ENCODE peak calls at places on chromosomes 4 and X, in four cellular contexts. S is upper lobe of left lung, E is GM12878, D is sigmoid colon. J is an unnamed sample.
A peak's percentile ranks its signal among the peaks of the same experiment; 100 is the strongest.

GRCh38 chr4:176286728-176287127 is 17.7 kb upstream of the ASB5 start:
- DNase-seq in D (no peak), E (no peak), S (no peak), J (no peak)

GRCh38 chr4:156568041-156568440 is 403.6 kb downstream of the PDGFC start:
- DNase-seq in S (no peak), D (no peak), E (no peak), J (no peak)

GRCh38 chrX:53678667-53679066 is 7.9 kb downstream of the HUWE1 start:
- DNase-seq in D (no peak), S (no peak), E (no peak), J (no peak)

GRCh38 chr4:188109157-188109755 is at the start of gene TRIML2:
- DNase-seq in E (no peak), S (no peak), D (no peak), J (no peak)

GRCh38 chr4:101147283-101147682 is 200.0 kb downstream of the PPP3CA start:
- DNase-seq in D (no peak), S (no peak), E (no peak), J (no peak)

GRCh38 chr4:185343726-185344581 is 51.8 kb downstream of the LRP2BP start:
- DNase-seq in S (no peak), D (peak; percentile 93), E (no peak), J (peak; percentile 25)

GRCh38 chrX:140918398-140919043 is 83.9 kb upstream of the SPANXB1 start:
- DNase-seq in D (no peak), S (no peak), E (peak; percentile 7), J (peak; percentile 8)

GRCh38 chr4:128512767-128513322 is 225.2 kb upstream of the PGRMC2 start:
- DNase-seq in E (no peak), S (no peak), D (no peak), J (no peak)

GRCh38 chr4:148196168-148196567 is 246.0 kb downstream of the NR3C2 start:
- DNase-seq in E (no peak), D (no peak), S (no peak), J (no peak)

GRCh38 chrX:3950373-3950772 is 236.9 kb upstream of the PRKX start:
- DNase-seq in D (no peak), E (no peak), S (no peak), J (no peak)

GRCh38 chr4:140088317-140088967 is 65.5 kb downstream of the MAML3 start:
- DNase-seq in S (no peak), D (no peak), E (no peak), J (no peak)

GRCh38 chrX:22136711-22137110 is 104.6 kb downstream of the PHEX start:
- DNase-seq in S (no peak), E (no peak), D (no peak), J (no peak)

GRCh38 chrX:133414399-133415275 is 652 bp downstream of the GPC4 start:
- DNase-seq in D (peak; percentile 67), S (peak; percentile 82), E (no peak), J (peak; percentile 12)

GRCh38 chr4:184899261-184900134 is 73.7 kb upstream of the ACSL1 start:
- DNase-seq in E (no peak), D (no peak), S (peak; percentile 33), J (peak; percentile 39)

GRCh38 chr4:54050214-54050904 is 14.0 kb downstream of the CHIC2 start:
- DNase-seq in S (no peak), D (no peak), E (no peak), J (no peak)

GRCh38 chr4:144872508-144873293 is 225.3 kb downstream of the ANAPC10 start:
- DNase-seq in D (no peak), S (no peak), E (no peak), J (no peak)

GRCh38 chr4:2248821-2249261 is 6.9 kb upstream of the HAUS3 start:
- DNase-seq in D (no peak), S (peak; percentile 67), E (no peak), J (no peak)

GRCh38 chr4:56468097-56468422 is 643 bp downstream of the SRP72 start:
- DNase-seq in S (no peak), D (no peak), E (peak; percentile 13), J (peak; percentile 50)

GRCh38 chrX:37474478-37474877 is 97.0 kb upstream of the LANCL3 start:
- DNase-seq in E (no peak), S (no peak), D (no peak), J (no peak)

GRCh38 chrX:123927845-123928244 is 33.7 kb upstream of the STAG2 start:
- DNase-seq in S (no peak), D (no peak), E (no peak), J (no peak)

GRCh38 chrX:119407681-119408080 is 8.5 kb downstream of the SLC25A43 start:
- DNase-seq in E (no peak), S (no peak), D (no peak), J (no peak)

GRCh38 chrX:17737707-17738001 is 361 bp downstream of the SCML1 start:
- DNase-seq in D (no peak), S (no peak), E (no peak), J (no peak)

GRCh38 chr4:118797558-118798142 is 38.3 kb downstream of the SEC24D start:
- DNase-seq in D (no peak), E (no peak), S (no peak), J (no peak)

GRCh38 chrX:110568396-110568795 is 209.7 kb downstream of the RTL9 start:
- DNase-seq in E (no peak), S (no peak), D (no peak), J (no peak)

GRCh38 chr4:169611991-169612868 is at the start of gene NEK1:
- DNase-seq in E (peak; percentile 62), D (peak; percentile 95), S (peak; percentile 98), J (peak; percentile 90)
- TF ChIP-seq POLR2AphosphoS5 in E (peak; percentile 93), D (peak; percentile 99), S (peak; percentile 92), J (peak; percentile 97)

GRCh38 chrX:55908685-55909212 is 191.2 kb downstream of the RRAGB start:
- DNase-seq in D (no peak), E (no peak), S (peak; percentile 58), J (peak; percentile 39)
- H3K4me3 ChIP-seq in D (peak overlapping the region; percentile 35), E (peak overlapping the region; percentile 76), S (peak overlapping the region; percentile 75), J (peak overlapping the region; percentile 68)

GRCh38 chrX:151397741-151398070 is 700 bp downstream of the VMA21 start:
- DNase-seq in S (no peak), D (no peak), E (no peak), J (no peak)

GRCh38 chrX:151393514-151393913 is 3.5 kb upstream of the VMA21 start:
- DNase-seq in D (no peak), S (no peak), E (no peak), J (no peak)

GRCh38 chrX:151398346-151398745 is 1.3 kb downstream of the VMA21 start:
- DNase-seq in D (no peak), S (no peak), E (no peak), J (no peak)

GRCh38 chrX:151396042-151396826 is 772 bp upstream of the VMA21 start:
- DNase-seq in D (no peak), E (peak; percentile 2), S (no peak), J (peak; percentile 21)

DNA sequence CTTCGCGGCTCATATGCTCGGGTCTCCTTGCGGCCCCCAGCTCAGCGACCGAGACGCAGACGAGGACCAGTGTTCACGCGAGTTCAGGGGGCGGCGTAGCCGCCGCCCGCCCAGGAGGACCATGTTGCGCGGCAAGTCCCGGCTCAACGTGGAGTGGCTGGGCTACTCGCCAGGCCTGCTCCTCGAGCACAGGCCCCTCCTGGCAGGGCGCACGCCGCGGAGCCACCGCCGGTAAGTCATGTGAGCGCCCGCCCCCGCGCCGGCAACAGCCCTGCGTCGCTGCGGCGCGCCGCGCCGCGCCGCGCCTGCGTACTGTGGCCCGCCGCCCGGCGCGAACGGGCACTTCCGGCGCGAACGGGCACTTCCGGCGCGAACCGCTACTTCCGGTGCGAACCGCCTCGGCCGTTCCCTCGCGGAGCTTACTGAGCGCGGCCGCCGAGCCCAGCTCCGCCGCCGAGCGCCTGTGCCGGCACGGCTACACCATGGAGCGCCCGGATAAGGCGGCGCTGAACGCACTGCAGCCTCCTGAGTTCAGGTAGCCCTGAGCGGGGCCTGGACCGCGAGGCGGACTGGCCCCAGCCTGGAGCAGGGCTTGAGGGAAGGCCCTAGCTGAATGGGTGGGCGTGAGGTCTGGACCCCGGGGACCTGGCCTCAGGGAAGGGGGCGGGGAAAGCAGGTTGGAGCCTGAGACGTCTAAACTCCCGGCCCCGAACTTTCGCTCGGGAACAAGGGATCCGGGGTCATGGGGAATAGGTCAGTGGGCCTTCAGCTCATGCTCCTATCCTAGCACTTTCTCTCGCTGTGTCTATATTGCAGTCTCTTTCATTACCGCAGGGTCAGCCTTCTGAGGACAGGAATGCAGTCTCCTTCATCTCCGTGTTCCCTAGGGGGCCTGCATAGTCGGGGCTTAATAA is at the start of gene VMA21:
- DNase-seq in S (peak; percentile 97), E (peak; percentile 9), D (peak; percentile 96), J (peak; percentile 85)
- TF ChIP-seq POLR2A in S (no peak), E (peak; percentile 93), D (peak; percentile 37), J (peak; percentile 57)

GRCh38 chr4:102825261-102826071 is 1.9 kb downstream of the UBE2D3 start:
- DNase-seq in D (peak; percentile 65), E (no peak), S (no peak), J (peak; percentile 28)
- TF ChIP-seq POLR2AphosphoS5 in D (peak; percentile 77), E (peak; percentile 65), S (peak; percentile 69), J (peak; percentile 77)

GRCh38 chrX:11472879-11473278 is 179.7 kb downstream of the AMELX start:
- DNase-seq in D (no peak), S (no peak), E (no peak), J (no peak)
- H3K4me3 ChIP-seq in D (no peak overlapping the region), S (no peak overlapping the region), E (no peak overlapping the region), J (no peak overlapping the region)

GRCh38 chrX:40154229-40154852 is 56.6 kb upstream of the BCOR start:
- DNase-seq in D (peak; percentile 71), E (no peak), S (peak; percentile 38), J (no peak)
- TF ChIP-seq POLR2A in D (no peak), E (no peak), S (no peak), J (no peak)

GRCh38 chr4:174133525-174133924 is 149.9 kb downstream of the FBXO8 start:
- DNase-seq in S (no peak), E (no peak), D (no peak), J (no peak)

GRCh38 chr4:174135530-174135929 is 147.9 kb downstream of the FBXO8 start:
- DNase-seq in E (no peak), D (no peak), S (no peak), J (no peak)

GRCh38 chr4:174137698-174138097 is 145.8 kb downstream of the FBXO8 start:
- DNase-seq in D (no peak), E (no peak), S (no peak), J (no peak)

GRCh38 chr4:174136013-174136412 is 147.5 kb downstream of the FBXO8 start:
- DNase-seq in D (peak; percentile 71), E (no peak), S (no peak), J (no peak)

DNA sequence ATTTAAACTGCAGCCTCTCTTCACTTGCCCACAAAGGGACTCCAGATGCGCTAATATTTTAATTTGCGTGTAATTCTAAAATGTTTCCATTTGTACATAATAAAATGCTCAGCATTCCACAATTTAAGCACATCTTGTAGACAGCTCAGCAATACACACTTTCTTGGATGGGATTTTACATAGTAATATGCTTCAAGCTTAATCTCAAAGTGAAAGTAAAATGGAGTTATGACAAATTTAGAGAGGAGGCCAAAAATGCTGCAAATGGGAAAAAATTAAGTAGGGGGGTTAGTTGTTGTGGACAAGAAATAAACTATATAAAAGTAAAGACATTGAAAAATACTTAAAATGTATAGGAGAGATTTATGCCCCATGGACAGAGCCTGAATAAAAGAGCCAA is 149.1 kb downstream of the FBXO8 start:
- DNase-seq in D (no peak), S (no peak), E (no peak), J (no peak)
- TF ChIP-seq POLR2AphosphoS5 in D (no peak), S (no peak), E (no peak), J (no peak)

J was measured in transverse colon.